ENCODE peak calls at places on chromosomes 2 and 18, in nine cellular contexts. K is body of pancreas, F is T-helper 2 cell, U is germinal center, X is mesenteric fat pad, N is A549, S is epithelial cell of proximal tubule, H is cardiac muscle cell, W is NCI-H774. T is an unnamed sample.

GRCh38 chr2:169767243-169767888 is 31.3 kb upstream of the SSB start:
- DNase-seq in U (peak), N (peak), W (peak), X (no peak), K (peak), H (peak), S (no peak), F (peak), T (peak)

GRCh38 chr2:177254433-177255226 is 9.9 kb downstream of the NFE2L2 start:
- DNase-seq in N (no peak), F (no peak), U (no peak), X (no peak), H (peak), K (peak), W (peak), S (no peak), T (no peak)

GRCh38 chr18:11761553-11761952 is 72.5 kb downstream of the GNAL start:
- DNase-seq in F (no peak), N (no peak), W (no peak), X (no peak), H (no peak), U (no peak), K (no peak), S (no peak), T (no peak)

GRCh38 chr2:24342110-24342910 is 18.0 kb downstream of the ITSN2 start:
- DNase-seq in W (no peak), S (no peak), N (no peak), H (no peak), X (no peak), F (no peak), K (no peak), U (no peak), T (no peak)

GRCh38 chr2:215454519-215454918 is 18.7 kb upstream of the FN1 start:
- DNase-seq in U (peak), H (peak), S (no peak), X (no peak), F (peak), W (peak), N (peak), K (no peak), T (no peak)

GRCh38 chr2:240500561-240501423 is 57.0 kb downstream of the ANKMY1 start:
- DNase-seq in U (no peak), F (no peak), X (peak), N (no peak), W (no peak), K (no peak), H (no peak), S (no peak), T (no peak)

GRCh38 chr18:37266290-37266689 is 299.3 kb downstream of the CELF4 start:
- DNase-seq in X (no peak), K (no peak), W (no peak), H (no peak), U (no peak), S (no peak), N (no peak), F (no peak), T (no peak)

GRCh38 chr2:160492401-160493226 is 993 bp downstream of the RBMS1 start:
- DNase-seq in K (peak), F (peak), X (no peak), U (peak), N (peak), W (peak), S (peak), H (peak), T (peak)

GRCh38 chr2:95274291-95275150 is at the start of gene PROM2:
- DNase-seq in N (no peak), K (peak), S (no peak), X (peak), F (no peak), W (peak), U (no peak), H (no peak), T (no peak)

T was measured in foreskin melanocyte.